ENCODE peak calls at places on chromosomes 6 and 20, in four cellular contexts. N, S, O and C are unnamed samples.

GRCh38 chr6:11206576-11206975 is 25.9 kb downstream of the NEDD9 start:
- DNase-seq in N (no peak), S (peak), O (no peak), C (no peak)

GRCh38 chr20:13226367-13226766 is 5.3 kb downstream of the ISM1 start:
- DNase-seq in N (no peak), S (no peak), O (no peak), C (no peak)

GRCh38 chr20:50588034-50588736 is 78.0 kb downstream of the PTPN1 start:
- DNase-seq in N (peak), S (peak), O (peak), C (peak)

GRCh38 chr20:48787861-48788375 is 39.9 kb downstream of the PREX1 start:
- DNase-seq in N (no peak), S (peak), O (no peak), C (no peak)

GRCh38 chr20:35145141-35145564 is 2.0 kb downstream of the EDEM2 start:
- DNase-seq in N (no peak), S (peak), O (peak), C (peak)

GRCh38 chr6:160933256-160933655 is 58.3 kb upstream of the MAP3K4 start:
- DNase-seq in N (no peak), S (no peak), O (no peak), C (no peak)

GRCh38 chr6:123830110-123830509 is 26.4 kb downstream of the NKAIN2 start:
- DNase-seq in N (no peak), S (no peak), O (no peak), C (no peak)

GRCh38 chr20:46551508-46552280 is 1.2 kb upstream of the OCSTAMP start:
- DNase-seq in N (no peak), S (no peak), O (no peak), C (no peak)

GRCh38 chr20:63198606-63199005 is 17.3 kb downstream of the YTHDF1 start:
- DNase-seq in N (no peak), S (no peak), O (no peak), C (no peak)

GRCh38 chr6:157798851-157799250 is 24.2 kb upstream of the SNX9 start:
- DNase-seq in N (no peak), S (no peak), O (no peak), C (no peak)

GRCh38 chr6:39428152-39428551 is 105.7 kb upstream of the KCNK16 start:
- DNase-seq in N (no peak), S (no peak), O (no peak), C (no peak)